ENCODE peak calls at places on chromosome 9, in six cellular contexts. D is WTC11, M is tibial artery, W is dorsolateral prefrontal cortex, B is IMR-90, O is BE2C. Z is an unnamed sample.

GRCh38 chr9:76297721-76298239 is 96.4 kb downstream of the RFK start:
- DNase-seq in D (no peak), M (peak), W (no peak), B (peak), O (no peak), Z (no peak)

GRCh38 chr9:130117816-130118632 is 54.2 kb upstream of the NCS1 start:
- DNase-seq in D (no peak), M (peak), W (no peak), B (peak), O (no peak), Z (no peak)

GRCh38 chr9:87324613-87325194 is 173.0 kb upstream of the DAPK1 start:
- DNase-seq in D (no peak), M (no peak), W (no peak), B (peak), O (no peak), Z (no peak)

GRCh38 chr9:14358523-14358922 is 44.6 kb upstream of the NFIB start:
- DNase-seq in D (no peak), M (no peak), W (no peak), B (peak), O (no peak), Z (no peak)

GRCh38 chr9:94847486-94847885 is 121.0 kb downstream of the AOPEP start:
- DNase-seq in D (no peak), M (no peak), W (no peak), B (peak), O (no peak), Z (no peak)

GRCh38 chr9:72509635-72510034 is 11.8 kb upstream of the TMC1 start:
- DNase-seq in D (no peak), M (no peak), W (no peak), B (peak), O (no peak), Z (no peak)

GRCh38 chr9:124782661-124783574 is 6.0 kb downstream of the OLFML2A start:
- DNase-seq in D (peak), M (peak), W (peak), B (no peak), O (no peak), Z (no peak)

GRCh38 chr9:107612136-107612535 is 122.6 kb upstream of the KLF4 start:
- DNase-seq in D (no peak), M (peak), W (no peak), B (no peak), O (no peak), Z (no peak)

GRCh38 chr9:134707031-134707680 is 65.6 kb downstream of the COL5A1 start:
- DNase-seq in D (no peak), M (peak), W (no peak), B (peak), O (peak), Z (no peak)

GRCh38 chr9:37209431-37210386 is 89.3 kb downstream of the ZCCHC7 start:
- DNase-seq in D (no peak), M (no peak), W (no peak), B (no peak), O (peak), Z (no peak)
- TF ChIP-seq CTCF in D (no peak), M (no peak), W (no peak), B (no peak), O (peak), Z (no peak)

DNA sequence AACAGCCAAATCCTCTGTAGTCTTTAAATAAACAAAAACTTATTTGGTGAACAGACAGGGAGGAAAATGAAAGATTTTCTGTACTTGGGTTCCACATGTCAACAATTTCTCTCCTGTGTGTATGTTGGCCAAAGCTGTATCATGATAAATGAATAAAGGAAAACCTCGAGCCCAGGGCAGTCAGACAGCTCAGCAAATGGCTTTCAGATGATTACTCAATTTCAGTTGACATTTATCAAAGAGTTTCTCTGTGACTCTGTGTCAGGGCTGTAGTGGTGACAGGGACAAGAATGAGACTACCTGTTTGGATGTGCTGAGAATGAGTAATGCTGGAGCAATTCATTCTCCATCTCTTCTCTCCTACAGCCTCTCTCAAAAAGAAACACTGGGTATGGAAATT is 45.7 kb upstream of the PTGS1 start:
- DNase-seq in D (no peak), M (no peak), W (no peak), B (peak), O (no peak), Z (no peak)
- TF ChIP-seq CTCF in D (no peak), M (no peak), W (no peak), B (no peak), O (no peak), Z (no peak)

GRCh38 chr9:79237861-79238260 is 333.9 kb upstream of the TLE4 start:
- DNase-seq in D (no peak), M (no peak), W (no peak), B (peak), O (no peak), Z (no peak)

GRCh38 chr9:79236466-79236865 is 335.3 kb upstream of the TLE4 start:
- DNase-seq in D (no peak), M (no peak), W (no peak), B (peak), O (no peak), Z (no peak)

GRCh38 chr9:79233542-79233941 is 338.2 kb upstream of the TLE4 start:
- DNase-seq in D (peak), M (no peak), W (no peak), B (peak), O (peak), Z (no peak)
- TF ChIP-seq CTCF in D (peak), M (no peak), W (no peak), B (peak), O (peak), Z (no peak)

DNA sequence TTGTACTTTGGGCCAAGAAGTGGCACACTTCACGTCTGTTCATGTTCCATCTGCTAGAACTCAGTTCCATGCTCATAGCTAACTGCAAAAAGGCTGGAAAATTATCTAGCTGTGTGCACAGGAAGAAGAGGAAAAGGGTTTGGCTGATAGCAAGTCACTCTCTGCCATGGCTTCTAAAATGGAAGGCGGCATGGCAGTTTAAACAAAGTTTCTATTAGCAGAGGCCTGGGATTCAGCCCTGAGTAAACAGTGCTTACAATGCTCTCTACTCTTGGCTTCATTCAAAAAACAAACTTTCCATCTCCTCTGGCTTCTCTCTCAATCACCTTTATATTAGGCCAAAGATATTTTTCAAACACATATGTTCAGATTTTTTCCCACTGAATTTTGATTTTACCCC is 226.7 kb downstream of the SAXO1 start:
- DNase-seq in D (no peak), M (no peak), W (no peak), B (no peak), O (no peak), Z (no peak)
- TF ChIP-seq CTCF in D (no peak), M (no peak), W (no peak), B (no peak), O (no peak), Z (no peak)

DNA sequence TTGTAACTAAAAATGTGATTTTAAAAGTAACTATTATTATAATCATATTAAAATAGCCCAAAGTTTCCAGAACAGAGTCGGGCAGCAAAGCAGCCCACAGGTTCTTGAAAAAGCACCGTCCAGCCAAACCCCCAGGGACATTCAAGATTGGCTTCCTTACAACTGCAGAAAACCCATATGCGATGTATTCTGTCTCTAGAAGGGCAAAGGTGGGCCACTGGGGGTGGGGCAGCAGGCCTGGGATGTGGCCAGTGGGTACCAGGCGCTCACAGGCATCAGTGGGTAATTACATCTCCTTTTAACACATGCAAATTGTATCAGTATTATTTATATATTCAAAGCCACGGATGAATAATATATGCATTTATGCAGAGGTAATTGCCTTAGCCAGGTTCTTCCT is 109.5 kb upstream of the MVB12B start:
- DNase-seq in D (no peak), M (no peak), W (no peak), B (no peak), O (no peak), Z (no peak)
- TF ChIP-seq CTCF in D (no peak), M (no peak), W (no peak), B (no peak), O (no peak), Z (no peak)

GRCh38 chr9:81103597-81104471 is 585.5 kb downstream of the TLE1 start:
- DNase-seq in D (no peak), M (no peak), W (no peak), B (no peak), O (no peak), Z (no peak)
- TF ChIP-seq CTCF in D (no peak), M (peak), W (peak), B (peak), O (peak), Z (no peak)

Z was measured in natural killer cell.